ENCODE peak calls at places on chromosome 20, in five cellular contexts. P is sciatic nerve; B is A172; O is activated CD8-positive, alpha-beta memory T cell treated with anti-CD3 and anti-CD28 coated beads for 1 hour; A is AG10803. E is an unnamed sample.

GRCh38 chr20:62860924-62861691 is 514 bp downstream of the TCFL5 start:
- DNase-seq in P (no peak), B (no peak), O (peak), A (peak), E (peak)

GRCh38 chr20:17841751-17842191 is 126.8 kb downstream of the SNX5 start:
- DNase-seq in P (peak), B (peak), O (no peak), A (peak), E (no peak)

GRCh38 chr20:47377122-47377722 is 20.7 kb upstream of the ZMYND8 start:
- DNase-seq in P (no peak), B (no peak), O (no peak), A (no peak), E (no peak)

GRCh38 chr20:50704971-50705370 is 13.6 kb upstream of the RIPOR3 start:
- DNase-seq in P (no peak), B (no peak), O (no peak), A (peak), E (no peak)

GRCh38 chr20:14604143-14604542 is 266.7 kb upstream of the FLRT3 start:
- DNase-seq in P (no peak), B (no peak), O (no peak), A (no peak), E (no peak)

GRCh38 chr20:33673411-33674293 is 576 bp downstream of the NECAB3 start:
- DNase-seq in P (no peak), B (peak), O (no peak), A (no peak), E (peak)

GRCh38 chr20:38536310-38536709 is 44.7 kb upstream of the ADIG start:
- DNase-seq in P (no peak), B (no peak), O (no peak), A (peak), E (no peak)

GRCh38 chr20:41139227-41140093 is 2.1 kb downstream of the PLCG1 start:
- DNase-seq in P (no peak), B (no peak), O (no peak), A (no peak), E (peak)

GRCh38 chr20:59525500-59526241 is 78.7 kb upstream of the PHACTR3 start:
- DNase-seq in P (peak), B (peak), O (no peak), A (peak), E (peak)

GRCh38 chr20:50744143-50744792 is 12.9 kb downstream of the PARD6B start:
- DNase-seq in P (peak), B (peak), O (no peak), A (peak), E (no peak)

GRCh38 chr20:12210591-12210990 is 292.9 kb downstream of the BTBD3 start:
- DNase-seq in P (no peak), B (no peak), O (no peak), A (no peak), E (no peak)

GRCh38 chr20:63967330-63968135 is 2.2 kb downstream of the ZNF512B start:
- DNase-seq in P (peak), B (no peak), O (no peak), A (no peak), E (peak)

GRCh38 chr20:6704132-6704861 is 63.2 kb upstream of the BMP2 start:
- DNase-seq in P (no peak), B (no peak), O (no peak), A (peak), E (no peak)

GRCh38 chr20:4666001-4666470 is 55.7 kb upstream of the PRND start:
- DNase-seq in P (no peak), B (peak), O (peak), A (peak), E (peak)

GRCh38 chr20:22630698-22631097 is 46.3 kb upstream of the FOXA2 start:
- DNase-seq in P (no peak), B (no peak), O (no peak), A (no peak), E (no peak)

GRCh38 chr20:43541214-43541613 is 17.6 kb upstream of the SGK2 start:
- DNase-seq in P (no peak), B (peak), O (no peak), A (peak), E (no peak)

GRCh38 chr20:64049887-64050260 is 435 bp upstream of the SOX18 start:
- DNase-seq in P (no peak), B (no peak), O (no peak), A (no peak), E (no peak)

GRCh38 chr20:20864346-20865096 is 152.1 kb upstream of the RALGAPA2 start:
- DNase-seq in P (no peak), B (peak), O (no peak), A (peak), E (no peak)

GRCh38 chr20:43926691-43927090 is 12.0 kb downstream of the TOX2 start:
- DNase-seq in P (no peak), B (no peak), O (no peak), A (no peak), E (peak)

GRCh38 chr20:6769953-6770831 is 2.7 kb downstream of the BMP2 start:
- DNase-seq in P (peak), B (no peak), O (no peak), A (peak), E (peak)

GRCh38 chr20:23144856-23145255 is 58.7 kb upstream of the CD93 start:
- DNase-seq in P (no peak), B (no peak), O (no peak), A (no peak), E (peak)

GRCh38 chr20:57092112-57092899 is 174.1 kb downstream of the BMP7 start:
- DNase-seq in P (peak), B (peak), O (peak), A (peak), E (peak)

GRCh38 chr20:38843346-38843745 is 37.8 kb downstream of the PPP1R16B start:
- DNase-seq in P (no peak), B (no peak), O (no peak), A (no peak), E (no peak)

GRCh38 chr20:33667245-33668086 is 723 bp downstream of the ACTL10 start:
- DNase-seq in P (peak), B (no peak), O (peak), A (peak), E (peak)

GRCh38 chr20:57462781-57463180 is 62.2 kb downstream of the CTCFL start:
- DNase-seq in P (no peak), B (no peak), O (no peak), A (no peak), E (no peak)

GRCh38 chr20:63297371-63297781 is 4.4 kb downstream of the COL20A1 start:
- DNase-seq in P (no peak), B (no peak), O (no peak), A (no peak), E (peak)

GRCh38 chr20:49381558-49382493 is 100.6 kb downstream of the KCNB1 start:
- DNase-seq in P (peak), B (peak), O (no peak), A (peak), E (peak)

GRCh38 chr20:24303393-24303792 is 166.0 kb upstream of the SYNDIG1 start:
- DNase-seq in P (no peak), B (peak), O (no peak), A (peak), E (no peak)

GRCh38 chr20:50891138-50891537 is 40.1 kb downstream of the ADNP start:
- DNase-seq in P (no peak), B (no peak), O (no peak), A (no peak), E (no peak)

GRCh38 chr20:61120595-61121515 is 131.2 kb upstream of the CDH4 start:
- DNase-seq in P (peak), B (peak), O (no peak), A (peak), E (peak)

GRCh38 chr20:41072099-41072798 is 43.6 kb downstream of the TOP1 start:
- DNase-seq in P (no peak), B (peak), O (no peak), A (peak), E (peak)

E was measured in RWPE2.